ENCODE peak calls at places on chromosome 19, in six cellular contexts. One of them, this sample, is unnamed.

GRCh38 chr19:44315883-44316282 is 11.1 kb upstream of the ZNF235 start:
- DNase-seq in sciatic nerve: no peak
- DNase-seq in stimulated activated CD4-positive, alpha-beta T cell treated with anti-CD3 and anti-CD28 coated beads, Interleukin-1b, Interleukin-23, amount 100 ng/mL, for 24 hours: no peak
- DNase-seq in NCI-H1694: no peak
- DNase-seq in iris pigment epithelial cell: no peak
- DNase-seq in RPMI7951: no peak
- DNase-seq in this sample: no peak

GRCh38 chr19:27964165-27964564 is 1248.8 kb downstream of the UQCRFS1 start:
- DNase-seq in sciatic nerve: no peak
- DNase-seq in stimulated activated CD4-positive, alpha-beta T cell treated with anti-CD3 and anti-CD28 coated beads, Interleukin-1b, Interleukin-23, amount 100 ng/mL, for 24 hours: no peak
- DNase-seq in NCI-H1694: no peak
- DNase-seq in iris pigment epithelial cell: no peak
- DNase-seq in RPMI7951: no peak
- DNase-seq in this sample: no peak

GRCh38 chr19:18860725-18861124 is 29.0 kb downstream of the UPF1 start:
- DNase-seq in sciatic nerve: no peak
- DNase-seq in stimulated activated CD4-positive, alpha-beta T cell treated with anti-CD3 and anti-CD28 coated beads, Interleukin-1b, Interleukin-23, amount 100 ng/mL, for 24 hours: no peak
- DNase-seq in NCI-H1694: no peak
- DNase-seq in iris pigment epithelial cell: no peak
- DNase-seq in RPMI7951: no peak
- DNase-seq in this sample: no peak

GRCh38 chr19:51293571-51294210 is 17.8 kb upstream of the IGLON5 start:
- DNase-seq in sciatic nerve: no peak
- DNase-seq in stimulated activated CD4-positive, alpha-beta T cell treated with anti-CD3 and anti-CD28 coated beads, Interleukin-1b, Interleukin-23, amount 100 ng/mL, for 24 hours: no peak
- DNase-seq in NCI-H1694: no peak
- DNase-seq in iris pigment epithelial cell: no peak
- DNase-seq in RPMI7951: no peak
- DNase-seq in this sample: no peak

GRCh38 chr19:813359-814107 is 8.2 kb downstream of the PLPPR3 start:
- DNase-seq in sciatic nerve: no peak
- DNase-seq in stimulated activated CD4-positive, alpha-beta T cell treated with anti-CD3 and anti-CD28 coated beads, Interleukin-1b, Interleukin-23, amount 100 ng/mL, for 24 hours: no peak
- DNase-seq in NCI-H1694: no peak
- DNase-seq in iris pigment epithelial cell: no peak
- DNase-seq in RPMI7951: no peak
- DNase-seq in this sample: no peak

GRCh38 chr19:54670576-54671347 is 8.0 kb downstream of the LILRB4 start:
- DNase-seq in sciatic nerve: no peak
- DNase-seq in stimulated activated CD4-positive, alpha-beta T cell treated with anti-CD3 and anti-CD28 coated beads, Interleukin-1b, Interleukin-23, amount 100 ng/mL, for 24 hours: no peak
- DNase-seq in NCI-H1694: no peak
- DNase-seq in iris pigment epithelial cell: no peak
- DNase-seq in RPMI7951: no peak
- DNase-seq in this sample: no peak

GRCh38 chr19:15195987-15196682 is 4.7 kb downstream of the NOTCH3 start:
- DNase-seq in sciatic nerve: peak; percentile 63
- DNase-seq in stimulated activated CD4-positive, alpha-beta T cell treated with anti-CD3 and anti-CD28 coated beads, Interleukin-1b, Interleukin-23, amount 100 ng/mL, for 24 hours: no peak
- DNase-seq in NCI-H1694: no peak
- DNase-seq in iris pigment epithelial cell: no peak
- DNase-seq in RPMI7951: no peak
- DNase-seq in this sample: peak; percentile 84

GRCh38 chr19:55258476-55258827 is 365 bp downstream of the PPP6R1 start:
- DNase-seq in sciatic nerve: no peak
- DNase-seq in stimulated activated CD4-positive, alpha-beta T cell treated with anti-CD3 and anti-CD28 coated beads, Interleukin-1b, Interleukin-23, amount 100 ng/mL, for 24 hours: peak; percentile 40
- DNase-seq in NCI-H1694: no peak
- DNase-seq in iris pigment epithelial cell: peak; percentile 7
- DNase-seq in RPMI7951: no peak
- DNase-seq in this sample: no peak

GRCh38 chr19:21202865-21203494 is 61.1 kb downstream of the ZNF431 start:
- DNase-seq in sciatic nerve: no peak
- DNase-seq in stimulated activated CD4-positive, alpha-beta T cell treated with anti-CD3 and anti-CD28 coated beads, Interleukin-1b, Interleukin-23, amount 100 ng/mL, for 24 hours: peak; percentile 3
- DNase-seq in NCI-H1694: peak; percentile 25
- DNase-seq in iris pigment epithelial cell: peak; percentile 62
- DNase-seq in RPMI7951: peak; percentile 20
- DNase-seq in this sample: peak; percentile 38

GRCh38 chr19:29529646-29530548 is 4.1 kb downstream of the VSTM2B start:
- DNase-seq in sciatic nerve: no peak
- DNase-seq in stimulated activated CD4-positive, alpha-beta T cell treated with anti-CD3 and anti-CD28 coated beads, Interleukin-1b, Interleukin-23, amount 100 ng/mL, for 24 hours: no peak
- DNase-seq in NCI-H1694: no peak
- DNase-seq in iris pigment epithelial cell: no peak
- DNase-seq in RPMI7951: no peak
- DNase-seq in this sample: no peak

This sample was measured in mammary epithelial cell.